ENCODE peak calls at places on chromosomes 7 and 10, in ten cellular contexts. J is PC-9, U is lower lobe of right lung, K is upper lobe of right lung, A is hepatocyte, G is GM06990, D is cardiac muscle cell, R is right lobe of liver, V is IMR-90, O is breast epithelium. Q is an unnamed sample. For H3K36me3, the result is how much of the 10 kb centered on the place peaks cover.

GRCh38 chr7:151867912-151868804 is 8.8 kb downstream of the PRKAG2 start:
- DNase-seq in V (no peak), A (no peak), G (no peak), J (no peak), R (peak), U (no peak), K (no peak), O (no peak), D (no peak), Q (no peak)

GRCh38 chr10:4141471-4141870 is 356.5 kb upstream of the KLF6 start:
- DNase-seq in R (no peak), U (no peak), O (no peak), A (no peak), J (no peak), G (no peak), D (peak), K (no peak), V (peak), Q (no peak)

GRCh38 chr7:30403477-30403876 is 75.1 kb downstream of the NOD1 start:
- DNase-seq in J (no peak), A (no peak), K (no peak), D (no peak), U (no peak), R (peak), G (no peak), V (no peak), O (peak), Q (peak)

GRCh38 chr7:93799750-93800357 is 90.7 kb downstream of the TFPI2 start:
- DNase-seq in V (peak), O (no peak), K (no peak), J (no peak), G (no peak), U (no peak), D (peak), R (no peak), A (peak), Q (no peak)

GRCh38 chr10:28684157-28684985 is 7.0 kb downstream of the BAMBI start:
- DNase-seq in A (no peak), R (no peak), D (no peak), K (no peak), J (no peak), G (no peak), O (no peak), V (no peak), U (no peak), Q (no peak)

GRCh38 chr7:26562841-26563240 is 271.2 kb downstream of the SNX10 start:
- DNase-seq in J (no peak), G (no peak), D (no peak), K (no peak), R (no peak), V (no peak), A (no peak), U (no peak), O (no peak), Q (no peak)

GRCh38 chr7:3043544-3044395 is at the start of gene CARD11:
- DNase-seq in R (no peak), V (no peak), U (no peak), G (peak), O (peak), A (peak), K (no peak), D (peak), J (peak), Q (no peak)

GRCh38 chr7:129650056-129650758 is 38.7 kb downstream of the NRF1 start:
- DNase-seq in V (no peak), R (no peak), J (peak), A (no peak), O (no peak), K (no peak), U (no peak), D (no peak), G (no peak), Q (no peak)

GRCh38 chr7:150390206-150390605 is 11.1 kb downstream of the ZNF775 start:
- DNase-seq in O (no peak), K (no peak), J (no peak), G (no peak), U (no peak), V (peak), R (no peak), A (no peak), D (no peak), Q (no peak)

GRCh38 chr7:139680676-139681462 is 96.9 kb downstream of the HIPK2 start:
- DNase-seq in V (peak), D (peak), U (peak), G (peak), K (no peak), O (no peak), J (peak), R (no peak), A (peak), Q (peak)

GRCh38 chr10:30466466-30466865 is 32.5 kb downstream of the MAP3K8 start:
- DNase-seq in G (no peak), D (no peak), R (no peak), O (no peak), A (no peak), K (no peak), J (no peak), U (no peak), V (no peak), Q (no peak)
- H3K4me3 ChIP-seq in G (no peak), D (no peak), R (no peak), O (no peak), A (no peak), K (no peak), J (no peak), U (no peak), V (no peak), Q (no peak)

DNA sequence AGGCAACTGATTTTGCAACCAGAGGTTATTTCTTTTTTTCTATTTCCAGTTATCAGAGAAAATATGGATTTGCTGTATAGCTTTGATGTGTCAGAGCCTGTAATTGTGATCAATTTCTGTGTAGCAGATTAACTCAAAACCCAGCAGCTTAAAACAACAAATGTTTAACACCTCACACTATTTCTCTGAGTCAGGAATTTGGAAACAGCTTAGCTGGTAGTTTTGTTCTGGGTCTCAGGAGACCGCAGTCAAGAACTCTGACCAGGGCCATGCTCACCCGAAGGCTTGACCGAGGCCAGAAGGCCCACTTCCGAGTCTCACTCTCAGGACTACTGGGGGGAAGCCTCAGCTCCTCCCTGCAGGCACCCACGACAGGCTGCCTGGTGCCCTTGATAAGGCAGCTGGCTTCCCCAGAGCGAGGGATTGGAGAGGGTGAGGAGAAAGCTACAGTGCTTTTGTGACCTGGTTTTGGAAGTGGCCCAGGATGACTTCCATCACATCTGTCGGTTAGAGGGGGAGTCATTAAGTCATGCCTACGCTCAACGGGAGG is 105.6 kb upstream of the SHH start:
- DNase-seq in V (no peak), K (no peak), G (no peak), O (no peak), A (no peak), U (no peak), D (peak), J (no peak), R (no peak), Q (no peak)
- TF ChIP-seq CTCF in V (no peak), K (no peak), G (no peak), O (no peak), A (no peak), U (no peak), D (no peak), J (no peak), R (no peak), Q (no peak)

DNA sequence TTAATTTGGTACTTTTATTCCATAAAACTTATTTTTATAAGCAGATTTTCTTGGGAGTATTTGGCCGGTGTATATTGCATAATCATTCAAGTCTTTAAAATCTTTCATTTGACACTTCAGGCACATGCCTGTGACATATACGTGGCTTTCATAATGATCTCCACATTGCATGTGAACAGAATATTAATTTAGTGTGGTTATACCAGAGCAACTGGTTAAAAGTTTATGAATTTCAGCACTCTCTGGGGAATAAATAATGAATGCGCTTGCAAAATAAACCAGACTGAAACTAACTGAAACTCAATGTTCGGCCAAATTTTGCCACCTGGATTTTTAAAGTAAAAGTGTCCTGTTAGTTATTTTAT is 242.3 kb downstream of the GLI3 start:
- DNase-seq in O (no peak), A (no peak), J (no peak), D (no peak), R (no peak), U (no peak), G (no peak), K (no peak), V (no peak), Q (no peak)
- H3K36me3 ChIP-seq in O (under half), A (under half), J (under half), D (under half), R (under half), U (under half), G (under half), K (under half), V (under half), Q (under half)

DNA sequence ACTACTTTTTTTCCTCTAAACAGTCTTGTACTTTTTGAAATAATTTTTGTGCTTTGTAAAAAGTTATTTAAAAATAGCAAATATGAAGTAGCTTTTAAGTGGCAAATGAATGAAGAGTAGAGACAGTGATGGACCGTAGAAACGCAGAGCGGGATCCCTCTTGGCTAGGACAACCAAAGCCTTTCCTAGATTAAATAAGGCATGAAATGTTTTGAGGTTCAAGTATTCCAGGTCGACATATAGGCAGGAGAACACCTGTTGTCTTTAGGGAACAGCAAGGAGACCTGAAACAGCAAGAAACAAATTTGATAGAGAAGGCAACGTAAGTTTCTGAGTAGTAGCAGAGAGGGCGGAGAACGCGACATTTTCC is 662 bp upstream of the PPRC1 start:
- DNase-seq in J (no peak), D (no peak), U (no peak), A (no peak), O (no peak), G (peak), K (no peak), R (no peak), V (no peak), Q (no peak)
- H3K4me3 ChIP-seq in J (peak), D (peak), U (peak), A (peak), O (peak), G (no peak), K (peak), R (peak), V (peak), Q (peak)

DNA sequence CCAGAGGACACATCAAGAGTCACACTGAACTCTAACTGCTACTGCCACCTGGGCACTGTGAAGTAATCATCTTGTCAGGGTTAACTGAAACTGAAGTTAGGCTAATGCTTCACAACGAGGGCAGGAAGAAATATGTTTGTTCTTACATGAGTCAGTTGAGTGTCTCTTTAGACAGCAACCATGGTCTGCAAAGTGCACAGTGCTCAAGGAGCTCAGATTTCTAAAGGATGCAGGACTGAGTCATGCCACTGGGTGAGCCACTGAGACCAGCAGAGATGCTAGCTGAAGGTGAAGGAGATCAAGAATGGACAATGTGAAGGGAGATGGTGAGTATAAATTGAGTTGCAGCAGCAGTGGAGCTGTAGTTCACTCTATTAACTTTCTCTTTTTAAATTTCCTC is 76.0 kb upstream of the CTTNBP2 start:
- DNase-seq in D (no peak), R (no peak), J (no peak), K (no peak), G (no peak), O (no peak), A (peak), U (no peak), V (peak), Q (no peak)
- TF ChIP-seq CTCF in D (no peak), R (no peak), J (no peak), K (no peak), G (peak), O (no peak), A (no peak), U (no peak), V (no peak), Q (no peak)

DNA sequence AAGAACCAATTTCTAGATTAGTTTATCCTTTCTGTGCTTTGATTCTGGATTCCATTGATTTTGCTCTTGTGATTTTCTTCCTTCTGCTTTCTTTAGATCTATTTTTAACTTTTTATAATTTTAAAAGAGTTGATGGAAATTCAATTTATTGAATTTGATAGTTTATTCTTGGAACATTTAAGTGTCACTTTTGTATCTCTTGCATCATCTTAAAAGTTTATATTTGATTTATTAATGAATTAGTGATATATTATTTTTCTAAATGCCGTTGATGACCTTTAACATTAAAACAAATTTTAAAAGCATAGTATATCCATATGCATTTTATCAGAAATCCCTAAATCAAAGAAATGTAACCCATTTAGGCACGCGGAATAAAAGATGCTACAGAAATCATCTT is 26.9 kb downstream of the DMTF1 start:
- DNase-seq in K (no peak), A (no peak), O (no peak), J (no peak), G (no peak), D (no peak), R (no peak), U (no peak), V (no peak), Q (no peak)
- H3K36me3 ChIP-seq in K (half or more), A (under half), O (under half), J (under half), G (under half), D (half or more), R (under half), U (half or more), V (under half), Q (under half)

GRCh38 chr7:37287093-37287492 is 161.6 kb downstream of the ELMO1 start:
- DNase-seq in G (no peak), J (no peak), D (peak), R (no peak), U (no peak), K (no peak), V (no peak), A (peak), O (no peak), Q (no peak)
- H3K4me3 ChIP-seq in G (no peak), J (no peak), D (no peak), R (no peak), U (no peak), K (no peak), V (no peak), A (no peak), O (no peak), Q (no peak)